ENCODE peak calls at places on chromosomes 6 and 20, in eight cellular contexts. L is lower leg skin, I is ovary, D is tibial artery, K is cardiac muscle cell, V is RWPE1, M is type B pancreatic cell, P is Peyer's patch. H is an unnamed sample.
A peak's percentile ranks its signal among the peaks of the same experiment; 100 is the strongest.

GRCh38 chr6:142071981-142072380 is 60.7 kb upstream of the GJE1 start:
- DNase-seq in L (no peak), I (no peak), D (no peak), K (no peak), V (no peak), M (no peak), P (no peak), H (no peak)

GRCh38 chr6:137661601-137662000 is 167.4 kb upstream of the OLIG3 start:
- DNase-seq in L (no peak), I (peak; percentile 27), D (peak; percentile 24), K (no peak), V (peak; percentile 48), M (no peak), P (peak; percentile 23), H (peak; percentile 20)

GRCh38 chr6:23446394-23447001 is 679.5 kb upstream of the NRSN1 start:
- DNase-seq in L (no peak), I (no peak), D (no peak), K (peak; percentile 49), V (peak; percentile 6), M (no peak), P (no peak), H (peak; percentile 23)

GRCh38 chr6:170289971-170290305 is 940 bp downstream of the DLL1 start:
- DNase-seq in L (no peak), I (no peak), D (no peak), K (no peak), V (no peak), M (no peak), P (no peak), H (no peak)

GRCh38 chr20:43043887-43044286 is 145.8 kb downstream of the PTPRT start:
- DNase-seq in L (no peak), I (no peak), D (no peak), K (peak; percentile 67), V (no peak), M (no peak), P (no peak), H (no peak)

GRCh38 chr20:4341804-4342560 is 326.6 kb upstream of the RNF24 start:
- DNase-seq in L (no peak), I (no peak), D (no peak), K (no peak), V (peak; percentile 60), M (no peak), P (no peak), H (no peak)

GRCh38 chr20:59666586-59666985 is 62.2 kb downstream of the PHACTR3 start:
- DNase-seq in L (no peak), I (no peak), D (no peak), K (no peak), V (no peak), M (peak; percentile 29), P (no peak), H (no peak)

GRCh38 chr6:119735500-119735899 is 385.9 kb upstream of the MAN1A1 start:
- DNase-seq in L (no peak), I (no peak), D (no peak), K (peak; percentile 9), V (no peak), M (no peak), P (no peak), H (no peak)

GRCh38 chr6:10434235-10434634 is 19.4 kb upstream of the TFAP2A start:
- DNase-seq in L (no peak), I (no peak), D (no peak), K (no peak), V (peak; percentile 63), M (no peak), P (no peak), H (peak; percentile 23)

GRCh38 chr20:10553326-10553984 is 118.3 kb downstream of the SLX4IP start:
- DNase-seq in L (peak; percentile 69), I (peak; percentile 30), D (peak; percentile 74), K (peak; percentile 73), V (peak; percentile 53), M (no peak), P (peak; percentile 21), H (peak; percentile 63)

GRCh38 chr20:34322267-34323105 is 19.3 kb upstream of the AHCY start:
- DNase-seq in L (no peak), I (no peak), D (no peak), K (no peak), V (no peak), M (no peak), P (no peak), H (no peak)

GRCh38 chr20:48094196-48094749 is 309.0 kb upstream of the SULF2 start:
- DNase-seq in L (no peak), I (no peak), D (no peak), K (no peak), V (no peak), M (no peak), P (no peak), H (no peak)

GRCh38 chr6:148548065-148548748 is 198.6 kb upstream of the UST start:
- DNase-seq in L (no peak), I (no peak), D (no peak), K (no peak), V (no peak), M (no peak), P (no peak), H (no peak)

GRCh38 chr20:50281831-50282591 is 91.4 kb downstream of the CEBPB start:
- DNase-seq in L (no peak), I (no peak), D (no peak), K (no peak), V (no peak), M (no peak), P (no peak), H (no peak)
- TF ChIP-seq CTCF in L (no peak), I (no peak), D (no peak), K (peak; percentile 17), V (no peak), M (peak; percentile 21), P (peak; percentile 9), H (peak; percentile 35)

GRCh38 chr6:818191-818590 is 125.3 kb upstream of the EXOC2 start:
- DNase-seq in L (no peak), I (no peak), D (no peak), K (no peak), V (peak; percentile 55), M (no peak), P (no peak), H (no peak)

GRCh38 chr6:815348-815738 is 122.4 kb upstream of the EXOC2 start:
- DNase-seq in L (no peak), I (no peak), D (no peak), K (peak; percentile 41), V (no peak), M (no peak), P (no peak), H (peak; percentile 13)

GRCh38 chr6:816510-817084 is 123.7 kb upstream of the EXOC2 start:
- DNase-seq in L (no peak), I (no peak), D (no peak), K (no peak), V (no peak), M (no peak), P (no peak), H (no peak)

GRCh38 chr6:814378-815347 is 121.7 kb upstream of the EXOC2 start:
- DNase-seq in L (no peak), I (no peak), D (no peak), K (no peak), V (no peak), M (no peak), P (no peak), H (no peak)

DNA sequence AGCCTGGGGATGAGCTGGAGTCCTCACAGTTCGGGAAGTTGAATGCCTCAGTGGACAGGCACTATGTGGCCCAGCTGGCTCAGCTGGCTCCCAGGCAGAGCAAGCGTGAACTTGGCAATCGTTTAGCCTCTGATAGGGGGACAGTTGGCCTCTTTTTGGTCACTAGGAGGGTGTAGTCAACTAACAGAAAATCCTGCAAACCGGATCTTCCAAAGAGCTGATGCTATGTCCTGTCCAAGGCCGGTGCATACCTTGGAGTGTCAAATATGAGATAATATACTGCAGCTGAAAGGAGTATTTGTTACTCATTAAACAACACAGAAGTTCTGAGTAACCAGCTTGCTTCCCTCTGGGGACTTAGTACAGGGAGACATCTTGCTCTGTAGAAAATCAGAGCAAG is 126.2 kb upstream of the EXOC2 start:
- DNase-seq in L (no peak), I (no peak), D (no peak), K (no peak), V (no peak), M (no peak), P (no peak), H (no peak)
- TF ChIP-seq CTCF in L (no peak), I (no peak), D (no peak), K (no peak), V (no peak), M (no peak), P (no peak), H (no peak)

GRCh38 chr6:146041282-146041681 is 12.4 kb downstream of the GRM1 start:
- DNase-seq in L (no peak), I (no peak), D (no peak), K (peak; percentile 66), V (no peak), M (no peak), P (no peak), H (peak; percentile 32)
- TF ChIP-seq CTCF in L (no peak), I (no peak), D (no peak), K (peak; percentile 35), V (no peak), M (peak; percentile 65), P (no peak), H (peak; percentile 31)

DNA sequence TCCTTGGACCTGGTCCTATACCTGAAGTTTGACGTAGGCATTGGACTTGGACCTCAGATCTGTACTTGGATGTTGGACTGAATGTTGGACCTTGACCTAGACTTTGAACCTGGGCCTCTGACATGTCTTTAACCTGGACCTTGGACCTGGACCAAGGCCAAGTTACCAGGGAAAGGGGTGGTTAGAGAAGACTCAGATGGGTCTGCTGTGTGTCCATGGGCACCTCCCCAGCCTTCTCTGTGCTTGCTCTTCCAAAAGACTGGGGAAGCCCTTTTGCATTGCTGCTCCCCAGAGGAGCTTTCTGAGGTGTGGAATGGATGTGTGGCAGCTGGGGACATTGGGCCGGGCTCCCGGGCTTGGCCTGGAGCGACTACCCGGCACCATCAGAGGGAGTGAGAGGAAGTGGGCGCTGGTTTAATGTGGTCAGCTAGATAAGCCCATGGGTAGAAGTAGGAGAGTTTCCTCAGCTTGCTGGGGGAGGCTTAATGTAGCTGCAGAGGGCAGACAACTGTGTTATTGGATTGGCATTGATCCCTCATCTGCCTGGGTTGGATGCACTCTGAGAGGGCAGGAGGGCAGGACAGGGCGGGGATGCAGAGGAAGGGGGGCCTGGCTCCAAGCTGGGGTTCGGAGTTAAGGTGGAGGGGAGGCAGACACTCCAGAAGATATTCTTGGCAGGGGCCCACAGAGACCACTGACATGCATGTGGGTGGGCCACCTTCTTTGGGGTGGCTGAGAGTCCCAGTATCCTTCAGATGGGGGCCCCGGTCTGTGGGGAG is 4.2 kb downstream of the SCRT2 start:
- DNase-seq in L (no peak), I (no peak), D (no peak), K (no peak), V (no peak), M (no peak), P (no peak), H (peak; percentile 14)
- TF ChIP-seq CTCF in L (no peak), I (no peak), D (no peak), K (no peak), V (no peak), M (no peak), P (no peak), H (no peak)

GRCh38 chr6:84549912-84550311 is 214.5 kb downstream of the TBX18 start:
- DNase-seq in L (no peak), I (no peak), D (no peak), K (no peak), V (no peak), M (no peak), P (no peak), H (peak; percentile 26)
- TF ChIP-seq CTCF in L (no peak), I (no peak), D (no peak), K (peak; percentile 14), V (no peak), M (peak; percentile 31), P (no peak), H (no peak)

H was measured in Calu3.